ENCODE peak calls at places on chromosomes 4 and X, in nine cellular contexts. O is BE2C, N is midbrain, H is fibroblast of the aortic adventitia, G is HFFc6, E is GM10248, W is mesendoderm, C is pulmonary artery endothelial cell, U is HTR-8/SVneo. V is an unnamed sample.

GRCh38 chrX:153409414-153410101 is 1.7 kb upstream of the ZFP92 start:
- DNase-seq in C (no peak), O (no peak), E (no peak), H (no peak), G (no peak), W (no peak), N (no peak), U (no peak), V (no peak)

GRCh38 chrX:138711399-138712347 is at the start of gene FGF13:
- DNase-seq in C (no peak), O (peak), H (no peak), E (no peak), G (no peak), N (no peak), U (no peak), W (peak), V (no peak)

GRCh38 chr4:1604706-1605205 is 79.4 kb downstream of the FAM53A start:
- DNase-seq in U (no peak), E (no peak), H (no peak), N (no peak), G (no peak), O (no peak), W (no peak), C (no peak), V (no peak)

GRCh38 chrX:19863237-19864223 is 23.9 kb downstream of the SH3KBP1 start:
- DNase-seq in E (no peak), C (no peak), G (no peak), W (no peak), N (no peak), O (no peak), H (no peak), U (no peak), V (peak)

GRCh38 chrX:791479-792034 is 161.0 kb downstream of the SHOX start:
- DNase-seq in E (no peak), H (no peak), W (peak), O (no peak), C (no peak), U (no peak), G (no peak), N (no peak), V (no peak)

GRCh38 chrX:131734621-131735020 is 190.7 kb downstream of the OR13H1 start:
- DNase-seq in U (no peak), G (no peak), N (peak), O (no peak), E (no peak), C (no peak), W (no peak), H (peak), V (no peak)

GRCh38 chr4:187042251-187042650 is 318.6 kb upstream of the FAT1 start:
- DNase-seq in G (no peak), C (no peak), N (no peak), E (no peak), U (no peak), O (no peak), W (no peak), H (no peak), V (no peak)

GRCh38 chrX:17412692-17413091 is 37.7 kb downstream of the NHS start:
- DNase-seq in N (no peak), G (peak), O (no peak), E (no peak), U (peak), H (peak), C (no peak), W (no peak), V (peak)

GRCh38 chr4:32775049-32775448 is 2054.9 kb downstream of the PCDH7 start:
- DNase-seq in U (peak), G (no peak), O (peak), H (peak), N (peak), W (peak), C (no peak), E (no peak), V (peak)

GRCh38 chr4:141133146-141134006 is at the start of gene RNF150:
- DNase-seq in W (peak), E (peak), C (peak), N (peak), O (peak), G (peak), U (peak), H (peak), V (peak)

GRCh38 chr4:6441202-6441582 is 31.2 kb downstream of the PPP2R2C start:
- DNase-seq in W (no peak), C (no peak), O (no peak), H (no peak), E (no peak), G (no peak), U (no peak), N (no peak), V (no peak)

GRCh38 chr4:7826176-7826908 is 113.3 kb downstream of the AFAP1 start:
- DNase-seq in H (no peak), C (no peak), O (no peak), N (no peak), G (no peak), U (no peak), W (no peak), E (no peak), V (no peak)